ENCODE peak calls at places on chromosomes 13 and 19, in nine cellular contexts. K is A549, B is GM23338, O is SK-N-SH, U is HL-60, L is HCT116, V is Panc1, M is K562, R is GM12878. C is an unnamed sample.

GRCh38 chr19:31126236-31126635 is 223.0 kb downstream of the TSHZ3 start:
- DNase-seq in K (no peak), B (no peak), O (no peak), U (no peak), L (no peak), V (no peak), M (no peak), R (no peak), C (no peak)

GRCh38 chr19:18543814-18544475 is 572 bp upstream of the FKBP8 start:
- DNase-seq in K (peak), B (peak), O (no peak), U (peak), L (peak), V (peak), M (peak), R (peak), C (peak)

GRCh38 chr19:14405380-14405757 is 13.8 kb downstream of the DDX39A start:
- DNase-seq in K (no peak), B (peak), O (no peak), U (no peak), L (no peak), V (no peak), M (no peak), R (no peak), C (no peak)

GRCh38 chr13:44884076-44884729 is 105.1 kb downstream of the NUFIP1 start:
- DNase-seq in K (no peak), B (no peak), O (no peak), U (no peak), L (no peak), V (no peak), M (no peak), R (no peak), C (no peak)

GRCh38 chr13:98575876-98576214 is 1.1 kb downstream of the STK24 start:
- DNase-seq in K (no peak), B (no peak), O (no peak), U (no peak), L (no peak), V (no peak), M (no peak), R (no peak), C (no peak)

GRCh38 chr13:112952759-112953541 is 16.1 kb upstream of the MCF2L start:
- DNase-seq in K (no peak), B (no peak), O (no peak), U (no peak), L (no peak), V (no peak), M (no peak), R (no peak), C (peak)

GRCh38 chr19:27974082-27974513 is 1238.9 kb downstream of the UQCRFS1 start:
- DNase-seq in K (peak), B (peak), O (peak), U (no peak), L (no peak), V (no peak), M (peak), R (peak), C (peak)

GRCh38 chr13:43203781-43204180 is 180.4 kb downstream of the DNAJC15 start:
- DNase-seq in K (no peak), B (no peak), O (no peak), U (no peak), L (no peak), V (no peak), M (no peak), R (no peak), C (no peak)

GRCh38 chr13:101575591-101575990 is 123.1 kb downstream of the ITGBL1 start:
- DNase-seq in K (no peak), B (no peak), O (no peak), U (no peak), L (no peak), V (no peak), M (no peak), R (no peak), C (no peak)

GRCh38 chr13:44198826-44199225 is 174.8 kb upstream of the SERP2 start:
- DNase-seq in K (no peak), B (no peak), O (no peak), U (no peak), L (no peak), V (no peak), M (no peak), R (no peak), C (no peak)

GRCh38 chr13:48165063-48165462 is 67.9 kb upstream of the ITM2B start:
- DNase-seq in K (no peak), B (no peak), O (no peak), U (no peak), L (no peak), V (no peak), M (no peak), R (no peak), C (no peak)

GRCh38 chr13:40094056-40094455 is 438.6 kb downstream of the COG6 start:
- DNase-seq in K (no peak), B (no peak), O (no peak), U (no peak), L (no peak), V (no peak), M (no peak), R (no peak), C (no peak)

GRCh38 chr19:10603873-10604459 is 16.9 kb upstream of the AP1M2 start:
- DNase-seq in K (no peak), B (no peak), O (peak), U (no peak), L (no peak), V (no peak), M (no peak), R (peak), C (no peak)

GRCh38 chr19:15283141-15283885 is 49.0 kb downstream of the BRD4 start:
- DNase-seq in K (no peak), B (no peak), O (no peak), U (no peak), L (no peak), V (no peak), M (no peak), R (no peak), C (no peak)

GRCh38 chr13:99908129-99908805 is 63.3 kb downstream of the ZIC5 start:
- DNase-seq in K (peak), B (no peak), O (no peak), U (no peak), L (no peak), V (no peak), M (no peak), R (no peak), C (no peak)

GRCh38 chr19:29626386-29626785 is 20.3 kb downstream of the POP4 start:
- DNase-seq in K (no peak), B (no peak), O (no peak), U (no peak), L (no peak), V (no peak), M (no peak), R (no peak), C (no peak)
- TF ChIP-seq REST in K (no peak), B (no peak), O (no peak), U (no peak), L (no peak), V (no peak), M (no peak), R (no peak), C (no peak)

GRCh38 chr13:80340643-80341097 is 256 bp downstream of the SPRY2 start:
- DNase-seq in K (peak), B (no peak), O (no peak), U (no peak), L (no peak), V (no peak), M (no peak), R (no peak), C (peak)
- TF ChIP-seq REST in K (no peak), B (no peak), O (no peak), U (no peak), L (no peak), V (no peak), M (no peak), R (no peak), C (no peak)

GRCh38 chr19:35777961-35778360 is 2.6 kb downstream of the ARHGAP33 start:
- DNase-seq in K (no peak), B (no peak), O (no peak), U (no peak), L (no peak), V (no peak), M (no peak), R (no peak), C (no peak)

GRCh38 chr19:35779033-35779432 is 3.7 kb downstream of the ARHGAP33 start:
- DNase-seq in K (no peak), B (no peak), O (no peak), U (no peak), L (no peak), V (no peak), M (no peak), R (no peak), C (no peak)

GRCh38 chr19:35776102-35776788 is 881 bp downstream of the ARHGAP33 start:
- DNase-seq in K (no peak), B (peak), O (no peak), U (no peak), L (no peak), V (no peak), M (no peak), R (no peak), C (no peak)

GRCh38 chr19:35775298-35776101 is at the start of gene ARHGAP33:
- DNase-seq in K (peak), B (peak), O (peak), U (peak), L (peak), V (peak), M (peak), R (peak), C (peak)

GRCh38 chr19:35777411-35777841 is 2.1 kb downstream of the ARHGAP33 start:
- DNase-seq in K (no peak), B (peak), O (no peak), U (no peak), L (no peak), V (no peak), M (no peak), R (no peak), C (peak)
- TF ChIP-seq REST in K (no peak), B (no peak), O (no peak), U (no peak), L (no peak), V (no peak), M (no peak), R (no peak), C (no peak)

GRCh38 chr13:28475916-28476725 is 18.8 kb downstream of the FLT1 start:
- DNase-seq in K (peak), B (no peak), O (no peak), U (no peak), L (peak), V (no peak), M (peak), R (no peak), C (no peak)
- TF ChIP-seq REST in K (no peak), B (no peak), O (no peak), U (peak), L (no peak), V (no peak), M (no peak), R (no peak), C (no peak)

GRCh38 chr13:41740479-41740878 is 220.4 kb downstream of the VWA8 start:
- DNase-seq in K (no peak), B (no peak), O (no peak), U (no peak), L (no peak), V (no peak), M (no peak), R (no peak), C (no peak)
- TF ChIP-seq REST in K (no peak), B (no peak), O (no peak), U (no peak), L (no peak), V (no peak), M (no peak), R (no peak), C (no peak)

DNA sequence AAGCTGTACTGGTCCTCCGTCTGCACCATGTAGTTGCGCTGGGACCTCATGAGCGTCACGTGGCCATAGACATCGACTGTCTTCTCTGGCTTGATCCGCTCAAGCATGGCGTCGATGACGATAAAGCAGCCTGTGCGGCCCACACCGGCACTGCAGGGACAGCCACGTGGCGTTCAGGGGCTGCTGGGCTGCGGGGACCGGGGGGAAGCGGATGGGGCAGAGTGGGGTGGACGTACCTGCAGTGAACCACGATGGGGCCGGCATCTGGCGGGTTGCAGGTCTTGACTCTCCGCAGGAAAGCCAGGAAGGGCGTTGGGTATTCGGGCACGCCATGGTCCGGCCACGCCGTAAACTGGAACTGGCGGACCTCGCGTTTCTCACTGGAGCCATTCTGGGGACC is 128.5 kb downstream of the PTPRS start:
- DNase-seq in K (no peak), B (no peak), O (no peak), U (no peak), L (no peak), V (no peak), M (no peak), R (no peak), C (no peak)
- TF ChIP-seq REST in K (no peak), B (no peak), O (no peak), U (no peak), L (no peak), V (no peak), M (no peak), R (no peak), C (no peak)

GRCh38 chr13:30002577-30002976 is 152.2 kb upstream of the UBL3 start:
- DNase-seq in K (peak), B (no peak), O (no peak), U (no peak), L (no peak), V (no peak), M (no peak), R (no peak), C (no peak)
- TF ChIP-seq REST in K (no peak), B (no peak), O (no peak), U (no peak), L (no peak), V (no peak), M (no peak), R (no peak), C (no peak)

GRCh38 chr13:94726425-94726824 is 14.1 kb upstream of the SOX21 start:
- DNase-seq in K (no peak), B (no peak), O (no peak), U (no peak), L (no peak), V (no peak), M (no peak), R (no peak), C (no peak)

DNA sequence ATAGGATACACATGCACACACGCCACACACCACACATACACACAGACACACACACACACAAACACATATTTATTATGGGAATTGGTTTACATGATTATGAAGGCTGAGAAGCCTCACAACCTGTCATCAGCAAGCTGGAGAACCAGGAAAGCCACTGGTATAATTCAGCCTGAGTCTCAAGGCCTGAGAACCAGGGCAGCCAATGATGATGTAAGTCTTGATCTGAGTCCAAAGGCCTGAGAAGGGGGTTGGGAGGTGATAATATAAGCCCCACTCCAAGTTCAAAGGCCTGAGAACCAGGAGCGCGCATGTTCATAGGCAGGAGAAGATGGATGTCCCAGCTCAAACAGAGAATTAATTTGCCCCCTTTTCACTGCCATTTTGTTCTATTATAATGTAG is 18.7 kb upstream of the SOX21 start:
- DNase-seq in K (no peak), B (no peak), O (no peak), U (no peak), L (no peak), V (no peak), M (no peak), R (no peak), C (peak)
- TF ChIP-seq REST in K (no peak), B (no peak), O (no peak), U (no peak), L (no peak), V (no peak), M (no peak), R (no peak), C (no peak)

GRCh38 chr13:24074687-24075086 is 85.8 kb upstream of the SPATA13 start:
- DNase-seq in K (no peak), B (no peak), O (no peak), U (peak), L (no peak), V (no peak), M (no peak), R (no peak), C (no peak)
- TF ChIP-seq REST in K (no peak), B (no peak), O (no peak), U (no peak), L (no peak), V (no peak), M (no peak), R (no peak), C (no peak)

GRCh38 chr13:110610955-110611595 is 4.3 kb upstream of the NAXD start:
- DNase-seq in K (no peak), B (no peak), O (no peak), U (no peak), L (no peak), V (no peak), M (no peak), R (peak), C (no peak)
- TF ChIP-seq REST in K (no peak), B (no peak), O (no peak), U (no peak), L (no peak), V (no peak), M (no peak), R (no peak), C (no peak)